ENCODE peak calls at places on chromosomes 6 and 20, in five cellular contexts. G is hepatocyte, Y is A549, I is adrenal gland, P is MM.1S. N is an unnamed sample. For H3K4me1, the result is how much of the 10 kb centered on the place peaks cover.

GRCh38 chr20:35303735-35304431 is 11.7 kb upstream of the FAM83C start:
- DNase-seq in G (peak), Y (peak), I (peak), P (peak), N (peak)

GRCh38 chr6:108438918-108439317 is 121.8 kb upstream of the FOXO3 start:
- DNase-seq in G (no peak), Y (no peak), I (no peak), P (no peak), N (no peak)

GRCh38 chr6:12992770-12993169 is 276.2 kb downstream of the PHACTR1 start:
- DNase-seq in G (no peak), Y (no peak), I (no peak), P (no peak), N (no peak)

GRCh38 chr20:32509639-32510066 is 75.5 kb downstream of the NOL4L start:
- DNase-seq in G (no peak), Y (no peak), I (no peak), P (peak), N (peak)

GRCh38 chr6:169577974-169578373 is 123.9 kb downstream of the WDR27 start:
- DNase-seq in G (no peak), Y (no peak), I (no peak), P (no peak), N (no peak)

GRCh38 chr20:63966172-63966943 is 3.4 kb downstream of the ZNF512B start:
- DNase-seq in G (no peak), Y (no peak), I (no peak), P (no peak), N (peak)

GRCh38 chr6:143125455-143125854 is 64.8 kb downstream of the AIG1 start:
- DNase-seq in G (no peak), Y (no peak), I (no peak), P (no peak), N (no peak)

GRCh38 chr20:60648556-60648955 is 603.5 kb upstream of the CDH4 start:
- DNase-seq in G (no peak), Y (no peak), I (no peak), P (no peak), N (no peak)

GRCh38 chr20:23634985-23635767 is 2.6 kb downstream of the CST3 start:
- DNase-seq in G (no peak), Y (no peak), I (no peak), P (no peak), N (no peak)

GRCh38 chr6:138008791-138009190 is 98.4 kb downstream of the PERP start:
- DNase-seq in G (no peak), Y (no peak), I (no peak), P (no peak), N (no peak)

GRCh38 chr6:139278190-139278589 is 13.6 kb downstream of the TXLNB start:
- DNase-seq in G (no peak), Y (no peak), I (no peak), P (no peak), N (peak)

GRCh38 chr6:156992396-156992795 is 215.2 kb downstream of the ARID1B start:
- DNase-seq in G (no peak), Y (no peak), I (no peak), P (no peak), N (peak)
- H3K4me1 ChIP-seq in G (under half), Y (under half), I (under half), P (under half), N (under half)

GRCh38 chr6:154996841-154997311 is 1.8 kb downstream of the TIAM2 start:
- DNase-seq in G (peak), Y (no peak), I (no peak), P (no peak), N (no peak)
- H3K4me3 ChIP-seq in G (no peak), Y (no peak), I (no peak), P (no peak), N (no peak)

GRCh38 chr20:50398471-50399002 is 111.6 kb upstream of the PTPN1 start:
- DNase-seq in G (no peak), Y (no peak), I (no peak), P (no peak), N (no peak)

GRCh38 chr20:50400705-50401045 is 109.5 kb upstream of the PTPN1 start:
- DNase-seq in G (no peak), Y (no peak), I (no peak), P (no peak), N (no peak)

GRCh38 chr20:50401047-50401586 is 109.1 kb upstream of the PTPN1 start:
- DNase-seq in G (no peak), Y (no peak), I (no peak), P (no peak), N (no peak)

GRCh38 chr20:50399003-50399916 is 110.9 kb upstream of the PTPN1 start:
- DNase-seq in G (peak), Y (no peak), I (peak), P (no peak), N (no peak)

DNA sequence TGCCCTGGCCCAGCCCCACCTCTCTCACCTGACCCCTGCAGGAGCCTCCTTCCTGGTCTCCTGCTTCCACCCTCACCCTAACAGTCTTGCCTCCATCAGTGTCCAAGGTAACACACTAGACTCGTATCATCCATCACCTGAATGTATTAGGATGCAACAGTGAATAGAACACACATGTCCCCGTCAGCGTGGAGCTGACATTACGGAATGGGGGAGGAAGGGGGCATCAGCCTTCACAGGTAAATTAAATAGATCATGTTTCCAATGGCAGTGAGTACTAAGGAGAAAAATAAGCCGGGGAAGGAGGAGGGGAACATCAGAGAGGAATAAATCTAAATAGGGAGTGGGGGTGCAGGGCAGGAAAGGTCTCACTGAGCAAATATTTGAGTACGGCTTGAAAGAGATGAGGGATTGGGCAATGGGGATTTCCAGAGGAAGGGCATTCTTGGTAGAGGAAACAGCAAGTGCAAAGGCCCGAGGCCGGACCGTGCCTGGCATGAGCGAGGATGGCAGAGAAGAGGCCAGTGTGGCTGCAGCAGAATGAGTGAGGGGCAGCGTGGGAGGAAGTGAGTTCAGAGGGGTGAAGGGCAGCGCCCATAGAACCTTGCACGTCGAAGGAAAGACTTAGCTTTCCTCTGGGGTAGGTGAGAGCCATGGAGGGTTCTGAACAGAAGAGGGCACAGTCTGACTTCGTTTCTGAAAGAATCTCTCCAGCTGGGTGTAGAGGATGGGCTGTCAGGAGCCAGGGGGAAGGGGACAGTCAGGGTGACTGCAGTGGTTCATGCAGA is 110.1 kb upstream of the PTPN1 start:
- DNase-seq in G (no peak), Y (no peak), I (no peak), P (no peak), N (peak)
- H3K4me1 ChIP-seq in G (under half), Y (half or more), I (half or more), P (under half), N (under half)

GRCh38 chr6:5468586-5468985 is 207.3 kb downstream of the FARS2 start:
- DNase-seq in G (no peak), Y (no peak), I (no peak), P (no peak), N (no peak)

GRCh38 chr6:5472583-5472982 is 211.3 kb downstream of the FARS2 start:
- DNase-seq in G (no peak), Y (no peak), I (no peak), P (no peak), N (no peak)

GRCh38 chr6:5471044-5471443 is 209.7 kb downstream of the FARS2 start:
- DNase-seq in G (peak), Y (peak), I (peak), P (peak), N (peak)

GRCh38 chr6:5469101-5469846 is 208.0 kb downstream of the FARS2 start:
- DNase-seq in G (no peak), Y (no peak), I (no peak), P (no peak), N (peak)

GRCh38 chr6:5471637-5472430 is 210.5 kb downstream of the FARS2 start:
- DNase-seq in G (no peak), Y (no peak), I (no peak), P (no peak), N (peak)
- H3K4me3 ChIP-seq in G (no peak), Y (no peak), I (no peak), P (no peak), N (no peak)

N was measured in endodermal cell.